ENCODE peak calls at places on chromosome 19, in seven cellular contexts. G is esophagus muscularis mucosa, C is left ventricle myocardium inferior, R is brain microvascular endothelial cell, M is HFF-Myc, F is fibroblast of mammary gland, O is cardiac muscle cell. U is an unnamed sample.

GRCh38 chr19:18863843-18864362 is 32.1 kb downstream of the CERS1 start:
- DNase-seq in G (no peak), C (no peak), R (no peak), M (no peak), F (no peak), O (no peak), U (no peak)

GRCh38 chr19:13987101-13987890 is 18.8 kb downstream of the RFX1 start:
- DNase-seq in G (no peak), C (peak), R (no peak), M (no peak), F (no peak), O (no peak), U (no peak)

GRCh38 chr19:39077323-39077722 is 6.8 kb upstream of the ACP7 start:
- DNase-seq in G (no peak), C (no peak), R (no peak), M (no peak), F (no peak), O (no peak), U (no peak)

GRCh38 chr19:12495002-12495802 is 10.6 kb upstream of the ZNF709 start:
- DNase-seq in G (peak), C (peak), R (peak), M (peak), F (peak), O (peak), U (peak)

GRCh38 chr19:33785795-33786194 is 10.9 kb upstream of the KCTD15 start:
- DNase-seq in G (no peak), C (no peak), R (no peak), M (no peak), F (peak), O (peak), U (no peak)

GRCh38 chr19:39007096-39007495 is 25.3 kb downstream of the FBXO27 start:
- DNase-seq in G (no peak), C (no peak), R (no peak), M (no peak), F (no peak), O (no peak), U (no peak)

GRCh38 chr19:14096272-14096992 is 5.9 kb upstream of the SAMD1 start:
- DNase-seq in G (no peak), C (no peak), R (no peak), M (no peak), F (no peak), O (no peak), U (no peak)

GRCh38 chr19:7326105-7326877 is 22.4 kb upstream of the ARHGEF18 start:
- DNase-seq in G (no peak), C (no peak), R (peak), M (no peak), F (peak), O (peak), U (no peak)

GRCh38 chr19:13031917-13032623 is 36.8 kb downstream of the NFIX start:
- DNase-seq in G (no peak), C (no peak), R (no peak), M (no peak), F (peak), O (no peak), U (no peak)

GRCh38 chr19:12628040-12629022 is 17.6 kb downstream of the ZNF791 start:
- DNase-seq in G (no peak), C (no peak), R (peak), M (no peak), F (peak), O (no peak), U (no peak)

GRCh38 chr19:35501684-35502083 is 11.4 kb upstream of the KRTDAP start:
- DNase-seq in G (no peak), C (no peak), R (no peak), M (no peak), F (peak), O (peak), U (no peak)

GRCh38 chr19:49953376-49953775 is 7.6 kb downstream of the SIGLEC11 start:
- DNase-seq in G (no peak), C (no peak), R (no peak), M (no peak), F (no peak), O (no peak), U (no peak)

GRCh38 chr19:18904334-18905057 is 8.5 kb upstream of the CERS1 start:
- DNase-seq in G (no peak), C (no peak), R (no peak), M (no peak), F (no peak), O (no peak), U (no peak)

GRCh38 chr19:11480081-11480926 is 542 bp downstream of the ELAVL3 start:
- DNase-seq in G (no peak), C (no peak), R (no peak), M (no peak), F (no peak), O (no peak), U (no peak)

GRCh38 chr19:49157445-49158224 is at the start of gene TRPM4:
- DNase-seq in G (no peak), C (peak), R (peak), M (no peak), F (peak), O (peak), U (no peak)

GRCh38 chr19:46714523-46715106 is 2.3 kb downstream of the PRKD2 start:
- DNase-seq in G (no peak), C (no peak), R (no peak), M (no peak), F (no peak), O (no peak), U (no peak)

GRCh38 chr19:54162241-54162805 is 2.8 kb upstream of the LENG1 start:
- DNase-seq in G (peak), C (peak), R (peak), M (no peak), F (peak), O (peak), U (no peak)

GRCh38 chr19:5947435-5947834 is 30.5 kb downstream of the RANBP3 start:
- DNase-seq in G (no peak), C (peak), R (peak), M (no peak), F (peak), O (peak), U (no peak)

GRCh38 chr19:31718041-31718440 is 368.8 kb upstream of the TSHZ3 start:
- DNase-seq in G (no peak), C (no peak), R (no peak), M (no peak), F (peak), O (peak), U (no peak)

GRCh38 chr19:53873451-53874383 is 6.0 kb downstream of the MYADM start:
- DNase-seq in G (no peak), C (no peak), R (no peak), M (no peak), F (no peak), O (no peak), U (no peak)

GRCh38 chr19:7636691-7637373 is at the start of gene STXBP2:
- DNase-seq in G (no peak), C (peak), R (no peak), M (no peak), F (no peak), O (peak), U (no peak)

GRCh38 chr19:55472463-55472862 is 4.0 kb upstream of the ZNF628 start:
- DNase-seq in G (no peak), C (no peak), R (peak), M (no peak), F (peak), O (peak), U (no peak)

DNA sequence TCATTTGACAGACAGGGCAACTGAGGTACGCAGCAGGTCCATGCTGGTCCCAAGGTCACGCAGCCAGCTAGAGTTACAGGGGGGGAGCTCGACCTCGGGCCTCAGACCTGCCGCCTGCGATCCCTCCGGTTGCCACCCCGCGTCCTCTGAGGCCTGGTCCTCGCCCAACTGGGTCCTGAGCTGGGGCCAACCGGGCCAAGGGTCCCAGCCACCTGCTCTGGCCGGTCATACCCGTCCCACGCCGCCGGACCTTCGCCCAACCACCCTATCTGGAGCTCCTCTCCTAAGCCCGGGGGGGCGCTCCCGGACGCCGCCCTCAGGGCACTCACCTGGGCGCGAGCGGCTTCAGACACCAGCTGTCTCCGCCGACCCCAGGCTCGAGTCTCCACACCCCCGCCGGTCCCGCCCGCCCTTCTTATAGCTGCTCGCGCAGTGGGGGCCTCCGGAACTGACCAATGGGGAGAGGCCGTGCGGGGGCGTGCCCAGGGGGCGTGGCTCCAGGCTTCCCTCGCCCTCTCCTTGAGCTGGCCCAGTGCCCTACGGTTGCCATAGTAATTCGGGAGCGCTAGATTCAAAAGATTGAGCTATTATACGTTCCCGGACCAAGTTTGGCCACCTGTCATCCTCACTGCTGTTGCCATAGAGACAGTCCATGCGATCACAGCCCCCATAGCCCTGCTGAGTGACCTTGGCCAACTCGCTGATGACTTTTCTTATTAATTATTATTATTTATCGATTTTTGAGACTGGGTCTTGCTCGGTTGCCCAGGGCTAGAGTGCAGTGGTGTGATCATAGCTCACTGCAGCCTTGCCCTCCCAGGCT is at the start of gene PLIN5:
- DNase-seq in G (no peak), C (peak), R (peak), M (peak), F (no peak), O (peak), U (peak)
- H3K4me3 ChIP-seq in G (peak), C (peak), R (no peak), M (peak), F (no peak), O (peak), U (peak)

GRCh38 chr19:28634837-28635236 is 578.1 kb downstream of the UQCRFS1 start:
- DNase-seq in G (no peak), C (no peak), R (no peak), M (no peak), F (no peak), O (no peak), U (no peak)
- TF ChIP-seq CTCF in G (no peak), C (no peak), R (no peak), M (no peak), F (no peak), O (no peak), U (no peak)

DNA sequence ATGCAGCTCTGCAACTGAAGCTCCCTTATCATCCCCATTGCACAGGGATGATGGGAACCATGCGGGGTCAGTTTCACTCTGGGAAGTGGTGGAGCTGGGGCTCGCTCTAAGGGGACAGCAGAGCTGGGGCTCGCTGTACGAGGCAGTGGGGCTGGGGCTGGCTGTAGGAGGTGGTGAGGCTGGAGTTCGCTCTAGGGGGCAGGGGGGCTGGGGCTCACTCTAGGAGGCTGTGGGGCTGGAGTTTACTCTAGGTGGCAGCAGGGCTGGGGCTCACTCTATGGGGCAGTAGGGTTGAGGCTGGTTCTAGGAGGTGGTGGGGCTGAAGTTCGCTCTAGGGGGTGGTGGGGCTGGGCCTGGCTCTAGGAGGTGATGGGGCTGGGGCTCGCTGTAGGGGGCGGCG is 99.1 kb downstream of the UQCRFS1 start:
- DNase-seq in G (no peak), C (no peak), R (no peak), M (no peak), F (no peak), O (no peak), U (no peak)
- H3K4me3 ChIP-seq in G (no peak), C (no peak), R (no peak), M (no peak), F (no peak), O (no peak), U (no peak)

DNA sequence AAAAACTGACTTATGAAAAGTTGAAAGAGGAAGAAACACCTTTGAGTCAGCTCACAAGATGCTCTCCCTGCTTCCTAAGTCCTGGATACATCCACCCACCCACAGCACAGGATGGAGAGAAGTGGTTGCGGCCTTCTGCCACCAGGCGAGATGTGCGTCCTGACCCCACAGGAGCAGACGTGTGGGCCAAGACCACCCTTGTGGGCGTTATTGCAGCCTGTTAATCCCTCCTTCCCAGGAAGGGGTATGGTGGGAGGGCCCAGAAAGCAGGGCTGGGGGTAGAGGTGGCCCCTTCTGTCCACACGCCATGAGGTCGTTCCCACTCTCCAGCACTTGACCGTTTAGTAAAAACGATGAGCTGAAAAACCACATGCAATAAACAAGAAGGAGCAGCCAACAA is 2.3 kb upstream of the AKAP8L start:
- DNase-seq in G (no peak), C (no peak), R (no peak), M (no peak), F (no peak), O (no peak), U (no peak)
- TF ChIP-seq CTCF in G (no peak), C (no peak), R (no peak), M (no peak), F (no peak), O (no peak), U (no peak)

DNA sequence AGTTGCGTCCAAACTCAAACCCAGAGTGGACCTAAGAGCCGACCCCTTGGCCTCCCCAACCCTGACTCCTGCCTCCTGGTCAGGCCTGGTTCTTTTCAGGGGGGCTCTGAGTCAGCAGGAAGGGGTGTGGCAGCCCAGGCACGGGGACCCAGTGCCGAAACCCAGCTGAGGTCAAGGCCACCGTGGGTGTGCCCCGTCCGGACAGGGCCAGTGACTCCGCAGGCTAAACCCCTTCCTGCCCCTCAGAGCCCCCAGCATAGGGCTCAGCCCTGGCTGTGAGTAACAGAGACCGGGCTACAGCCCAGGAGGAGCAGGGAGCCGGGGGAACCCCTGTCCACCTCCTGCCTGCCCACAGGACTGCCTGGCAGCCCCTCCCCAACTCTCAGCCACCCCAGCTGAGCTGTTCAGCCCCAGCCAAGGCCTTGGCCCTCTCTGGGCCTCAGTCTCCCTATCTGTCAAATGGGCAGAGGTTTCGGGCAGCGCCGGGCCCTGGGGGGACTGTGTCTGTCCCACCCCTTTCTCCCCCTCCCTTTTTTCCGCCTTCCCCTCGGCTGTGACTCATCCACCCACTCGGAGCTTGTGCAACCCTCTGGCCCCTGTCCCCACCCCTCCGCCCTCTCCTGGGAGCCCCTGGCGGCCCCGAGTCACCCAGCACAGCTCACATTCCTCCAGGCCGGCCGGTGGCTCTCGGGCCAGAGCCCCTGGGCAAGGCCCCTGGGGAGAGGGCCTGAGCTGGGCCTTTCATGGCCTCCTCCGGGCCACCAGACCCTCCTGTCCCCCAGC is 8.6 kb downstream of the ZBTB7A start:
- DNase-seq in G (peak), C (peak), R (peak), M (peak), F (peak), O (peak), U (peak)
- H3K4me3 ChIP-seq in G (peak), C (peak), R (peak), M (peak), F (peak), O (no peak), U (no peak)

GRCh38 chr19:1850809-1851544 is 2.7 kb upstream of the REXO1 start:
- DNase-seq in G (no peak), C (no peak), R (no peak), M (no peak), F (no peak), O (no peak), U (no peak)
- TF ChIP-seq CTCF in G (no peak), C (peak), R (peak), M (peak), F (peak), O (no peak), U (peak)

U was measured in retinal pigment epithelial cell.